ENCODE peak calls at places on chromosome 11, in six cellular contexts. V, K, Z, M, D and L are unnamed samples.

GRCh38 chr11:37509471-37509870 is 911.4 kb upstream of the RAG2 start:
- DNase-seq in V (no peak), K (no peak), Z (no peak), M (no peak), D (no peak), L (no peak)

GRCh38 chr11:100789500-100789899 is 102.4 kb downstream of the ARHGAP42 start:
- DNase-seq in V (no peak), K (peak), Z (no peak), M (peak), D (no peak), L (no peak)

GRCh38 chr11:71420455-71421241 is 27.5 kb downstream of the DHCR7 start:
- DNase-seq in V (peak), K (peak), Z (no peak), M (peak), D (peak), L (no peak)

GRCh38 chr11:33663121-33663520 is 37.5 kb downstream of the C11orf91 start:
- DNase-seq in V (no peak), K (no peak), Z (no peak), M (no peak), D (no peak), L (no peak)

GRCh38 chr11:88411265-88411664 is 73.7 kb upstream of the CTSC start:
- DNase-seq in V (no peak), K (no peak), Z (no peak), M (no peak), D (no peak), L (no peak)

GRCh38 chr11:16981651-16982194 is 32.5 kb downstream of the PLEKHA7 start:
- DNase-seq in V (no peak), K (no peak), Z (no peak), M (peak), D (no peak), L (no peak)

GRCh38 chr11:46389450-46390330 is 1.9 kb downstream of the CHRM4 start:
- DNase-seq in V (no peak), K (peak), Z (no peak), M (peak), D (peak), L (no peak)

GRCh38 chr11:101346591-101346990 is 217.0 kb upstream of the PGR start:
- DNase-seq in V (no peak), K (no peak), Z (no peak), M (no peak), D (no peak), L (no peak)

GRCh38 chr11:13875643-13876042 is 86.9 kb upstream of the SPON1 start:
- DNase-seq in V (no peak), K (no peak), Z (no peak), M (no peak), D (no peak), L (no peak)

GRCh38 chr11:128471138-128471661 is 116.2 kb downstream of the ETS1 start:
- DNase-seq in V (no peak), K (no peak), Z (no peak), M (no peak), D (no peak), L (no peak)

GRCh38 chr11:7688238-7688826 is 15.0 kb upstream of the CYB5R2 start:
- DNase-seq in V (no peak), K (no peak), Z (no peak), M (no peak), D (peak), L (no peak)

GRCh38 chr11:18321622-18321990 is 334 bp downstream of the HPS5 start:
- DNase-seq in V (no peak), K (no peak), Z (no peak), M (no peak), D (no peak), L (no peak)

GRCh38 chr11:68546555-68546954 is 86.0 kb downstream of the PPP6R3 start:
- DNase-seq in V (no peak), K (no peak), Z (no peak), M (no peak), D (no peak), L (no peak)

GRCh38 chr11:45646275-45646970 is 19.0 kb downstream of the CHST1 start:
- DNase-seq in V (no peak), K (no peak), Z (no peak), M (no peak), D (no peak), L (no peak)

GRCh38 chr11:129865701-129866100 is 29.7 kb downstream of the NFRKB start:
- DNase-seq in V (no peak), K (no peak), Z (no peak), M (no peak), D (no peak), L (no peak)

GRCh38 chr11:48148749-48149148 is 67.9 kb upstream of the OR4B1 start:
- DNase-seq in V (no peak), K (no peak), Z (no peak), M (no peak), D (no peak), L (no peak)

GRCh38 chr11:12271826-12272366 is 105.5 kb upstream of the PARVA start:
- DNase-seq in V (no peak), K (no peak), Z (no peak), M (no peak), D (no peak), L (no peak)

GRCh38 chr11:94452988-94453387 is 40.7 kb downstream of the MRE11 start:
- DNase-seq in V (no peak), K (no peak), Z (no peak), M (no peak), D (no peak), L (no peak)

GRCh38 chr11:29159552-29160465 is 857.0 kb downstream of the KCNA4 start:
- DNase-seq in V (no peak), K (peak), Z (peak), M (peak), D (peak), L (no peak)

GRCh38 chr11:11467278-11467677 is 114.2 kb upstream of the CSNK2A3 start:
- DNase-seq in V (no peak), K (no peak), Z (no peak), M (no peak), D (no peak), L (no peak)

GRCh38 chr11:40290031-40290650 is 1169.3 kb downstream of the LRRC4C start:
- DNase-seq in V (no peak), K (no peak), Z (no peak), M (no peak), D (no peak), L (no peak)

GRCh38 chr11:119223856-119224255 is 17.7 kb downstream of the CBL start:
- DNase-seq in V (no peak), K (no peak), Z (no peak), M (no peak), D (no peak), L (no peak)